ENCODE peak calls at places on chromosomes 13 and 19, in four cellular contexts. S, R, X and N are unnamed samples.
A peak's percentile ranks its signal among the peaks of the same experiment; 100 is the strongest.

GRCh38 chr13:49667773-49668172 is 23.5 kb downstream of the EBPL start:
- DNase-seq in R (no peak), X (no peak), S (no peak), N (no peak)

GRCh38 chr19:51365211-51366049 is 758 bp downstream of the ETFB start:
- DNase-seq in S (peak; percentile 39), R (peak; percentile 64), X (peak; percentile 31), N (no peak)

GRCh38 chr19:7415163-7415856 is 66.6 kb downstream of the ARHGEF18 start:
- DNase-seq in X (no peak), R (peak; percentile 40), S (peak; percentile 27), N (no peak)

GRCh38 chr19:37991841-37992248 is 84.8 kb downstream of the SIPA1L3 start:
- DNase-seq in S (no peak), R (no peak), X (no peak), N (no peak)

GRCh38 chr19:8386990-8387389 is 3.2 kb upstream of the RAB11B start:
- DNase-seq in R (no peak), X (no peak), S (no peak), N (no peak)

GRCh38 chr13:91381371-91381770 is 17.1 kb upstream of the GPC5 start:
- DNase-seq in X (no peak), S (no peak), R (peak; percentile 40), N (no peak)

GRCh38 chr19:3580156-3580955 is 4.9 kb upstream of the GIPC3 start:
- DNase-seq in R (peak; percentile 91), S (no peak), X (no peak), N (no peak)

GRCh38 chr19:40414536-40415535 is 1.7 kb upstream of the PRX start:
- DNase-seq in X (no peak), S (no peak), R (no peak), N (no peak)

GRCh38 chr19:32351807-32352630 is 6.6 kb downstream of the ZNF507 start:
- DNase-seq in S (no peak), R (peak; percentile 61), X (no peak), N (no peak)

GRCh38 chr13:103324641-103325040 is 258.4 kb upstream of the SLC10A2 start:
- DNase-seq in X (no peak), R (no peak), S (no peak), N (no peak)

GRCh38 chr19:48878219-48879024 is 6.2 kb downstream of the PPP1R15A start:
- DNase-seq in X (no peak), S (no peak), R (peak; percentile 97), N (no peak)

GRCh38 chr13:26895081-26895807 is 134.7 kb upstream of the GPR12 start:
- DNase-seq in S (peak; percentile 56), R (peak; percentile 20), X (no peak), N (no peak)

GRCh38 chr13:31725841-31726240 is 13.5 kb upstream of the RXFP2 start:
- DNase-seq in R (no peak), X (no peak), S (no peak), N (no peak)

GRCh38 chr13:51093574-51093973 is 17.5 kb downstream of the C13orf42 start:
- DNase-seq in S (no peak), R (no peak), X (no peak), N (no peak)

GRCh38 chr19:6056801-6057650 is 53.3 kb downstream of the RFX2 start:
- DNase-seq in X (peak; percentile 87), S (peak; percentile 68), R (peak; percentile 95), N (peak; percentile 60)

GRCh38 chr19:47723573-47723923 is 10.3 kb downstream of the EHD2 start:
- DNase-seq in X (peak; percentile 74), S (no peak), R (peak; percentile 92), N (no peak)

GRCh38 chr19:33388817-33389573 is 15.5 kb downstream of the CEBPG start:
- DNase-seq in S (no peak), R (no peak), X (peak; percentile 43), N (no peak)
- H3K4me1 ChIP-seq in S (no peaks in the 10 kb centered on the region), R (no peaks in the 10 kb centered on the region), X (peaks cover 4% of the 10 kb centered on the region), N (peaks cover 53% of the 10 kb centered on the region)

GRCh38 chr19:13150187-13150918 is at the start of the genes IER2 and STX10:
- DNase-seq in S (peak; percentile 96), R (peak; percentile 97), X (peak; percentile 96), N (peak; percentile 98)

GRCh38 chr19:13151605-13152355 is 1.6 kb downstream of the IER2 start:
- DNase-seq in X (peak; percentile 98), R (peak; percentile 99), S (peak; percentile 98), N (peak; percentile 98)

GRCh38 chr19:13149628-13150186 is 468 bp downstream of the STX10 start:
- DNase-seq in S (peak; percentile 76), X (no peak), R (peak; percentile 63), N (no peak)

GRCh38 chr19:13152356-13152853 is 2.2 kb downstream of the IER2 start:
- DNase-seq in R (no peak), S (no peak), X (no peak), N (no peak)

DNA sequence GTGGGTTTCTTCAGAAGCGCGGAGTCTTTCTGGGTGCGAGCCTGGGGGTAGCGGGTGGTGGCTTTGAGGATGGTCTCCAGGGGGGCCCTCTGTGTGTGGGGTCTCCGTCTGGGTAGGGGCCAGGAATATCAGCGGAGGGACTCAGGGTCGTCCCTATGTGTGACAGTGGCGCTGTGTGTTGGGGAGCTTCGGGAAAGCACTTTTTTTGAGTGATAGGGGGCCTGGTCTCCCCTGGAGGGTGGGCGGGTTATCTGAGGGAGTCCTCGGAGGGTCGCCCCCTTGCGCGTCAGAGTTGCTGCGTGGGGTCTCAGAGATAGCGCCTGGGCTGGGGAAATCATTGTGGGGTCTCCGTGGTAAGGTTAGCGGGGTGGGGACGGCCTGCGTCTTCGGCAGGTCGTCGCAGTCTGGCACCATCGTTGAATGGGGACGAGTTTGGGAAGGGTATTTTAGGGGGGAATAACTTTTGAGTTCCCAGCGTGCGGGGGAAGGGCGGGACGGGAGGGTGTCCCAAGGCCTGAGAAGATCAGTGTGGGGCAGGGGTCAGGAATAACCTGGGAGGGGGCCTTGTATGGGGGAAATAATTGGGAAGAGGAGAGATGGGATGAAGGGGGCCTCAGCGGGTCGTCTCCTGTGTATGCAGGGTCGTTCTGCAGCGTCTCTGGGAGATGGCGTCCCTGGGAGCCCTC is 851 bp downstream of the IER2 start:
- DNase-seq in X (peak; percentile 57), S (no peak), R (peak; percentile 27), N (peak; percentile 53)
- H3K4me1 ChIP-seq in X (no peaks in the 10 kb centered on the region), S (peaks cover under 1% of the 10 kb centered on the region), R (peaks cover 14% of the 10 kb centered on the region), N (peaks cover 36% of the 10 kb centered on the region)

GRCh38 chr19:16579381-16579780 is 7.2 kb upstream of the SLC35E1 start:
- DNase-seq in S (no peak), X (no peak), R (no peak), N (no peak)
- H3K4me1 ChIP-seq in S (peaks cover 12% of the 10 kb centered on the region), X (no peaks in the 10 kb centered on the region), R (peaks cover 18% of the 10 kb centered on the region), N (peaks cover 56% of the 10 kb centered on the region)

GRCh38 chr19:1217366-1217765 is 11.8 kb downstream of the STK11 start:
- DNase-seq in R (no peak), S (no peak), X (no peak), N (no peak)

GRCh38 chr19:1219786-1220451 is 14.3 kb downstream of the STK11 start:
- DNase-seq in S (no peak), X (no peak), R (no peak), N (no peak)

GRCh38 chr19:1216756-1217155 is 11.2 kb downstream of the STK11 start:
- DNase-seq in S (no peak), R (no peak), X (no peak), N (no peak)

GRCh38 chr19:1220452-1221037 is 15.0 kb downstream of the STK11 start:
- DNase-seq in X (no peak), R (no peak), S (no peak), N (no peak)

DNA sequence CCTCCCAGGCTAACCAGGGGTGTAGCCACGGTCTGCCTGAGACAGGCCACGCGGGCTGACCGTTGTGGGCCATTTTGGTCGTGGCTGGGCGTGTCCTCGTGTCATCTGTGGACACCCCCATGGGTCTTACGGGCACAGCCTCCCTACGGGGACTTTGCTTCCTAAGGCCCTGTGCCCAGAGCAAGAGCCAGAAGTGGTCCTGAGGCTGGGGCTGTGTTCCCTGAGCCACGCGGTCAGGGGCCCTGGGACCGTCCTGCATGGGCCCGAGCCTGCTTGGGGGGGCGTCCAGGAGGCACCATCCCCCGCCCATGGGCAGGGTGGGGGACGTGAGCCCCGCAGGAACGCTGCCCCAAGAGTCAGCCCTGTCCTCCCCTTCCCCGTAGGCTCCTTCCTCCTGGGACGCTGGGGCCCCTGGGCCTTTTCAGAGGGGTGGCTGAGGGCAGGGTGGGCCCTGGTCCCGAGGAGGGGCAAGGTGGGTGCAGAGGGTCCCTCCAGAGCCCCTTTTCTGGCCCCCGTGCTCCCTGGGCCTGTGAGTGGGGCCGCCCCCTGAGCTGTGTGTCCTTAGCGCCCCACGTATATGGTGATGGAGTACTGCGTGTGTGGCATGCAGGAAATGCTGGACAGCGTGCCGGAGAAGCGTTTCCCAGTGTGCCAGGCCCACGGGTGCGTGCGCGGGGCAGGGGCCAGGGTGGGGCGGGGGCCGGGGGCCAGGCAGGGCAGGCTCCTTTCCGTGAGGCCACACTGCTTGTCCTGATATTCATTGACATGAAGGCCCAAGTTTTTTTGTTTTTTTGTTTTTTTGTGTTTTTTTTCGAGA is 13.4 kb downstream of the STK11 start:
- DNase-seq in S (no peak), X (no peak), R (no peak), N (no peak)
- H3K4me1 ChIP-seq in S (peaks cover 11% of the 10 kb centered on the region), X (peaks cover 4% of the 10 kb centered on the region), R (peaks cover 27% of the 10 kb centered on the region), N (peaks cover 97% of the 10 kb centered on the region)

GRCh38 chr13:75423383-75423782 is 58.6 kb downstream of the TBC1D4 start:
- DNase-seq in X (no peak), R (no peak), S (no peak), N (no peak)
- H3K4me1 ChIP-seq in X (no peaks in the 10 kb centered on the region), R (peaks cover 16% of the 10 kb centered on the region), S (no peaks in the 10 kb centered on the region), N (peaks cover 9% of the 10 kb centered on the region)

DNA sequence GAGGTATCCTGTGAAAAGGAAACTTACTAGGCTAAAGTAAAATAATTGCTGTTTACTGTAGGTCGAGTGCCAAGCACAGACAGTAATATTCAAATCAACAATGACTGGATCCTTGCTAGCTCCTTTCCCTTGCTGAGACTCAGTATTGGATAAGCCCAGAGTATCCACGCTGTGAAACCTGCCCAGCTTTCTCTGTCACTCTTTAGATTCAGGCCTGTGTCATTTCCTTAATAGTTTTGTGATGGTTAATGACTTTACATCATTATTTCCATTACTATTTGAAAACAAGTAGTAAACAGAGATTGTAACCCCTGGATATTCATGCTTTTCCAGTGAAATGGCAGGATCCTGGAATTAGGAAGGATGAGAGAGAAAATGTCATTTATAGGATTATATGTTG is 110.7 kb downstream of the LRCH1 start:
- DNase-seq in X (no peak), S (no peak), R (no peak), N (no peak)
- H3K4me1 ChIP-seq in X (no peaks in the 10 kb centered on the region), S (peaks cover 51% of the 10 kb centered on the region), R (peaks cover 55% of the 10 kb centered on the region), N (peaks cover 84% of the 10 kb centered on the region)